ENCODE peak calls at places on chromosome 12, in nine cellular contexts. One of them, this sample, is unnamed.

GRCh38 chr12:120692524-120693033 is 5.6 kb downstream of the MLEC start:
- DNase-seq in fibroblast of lung: no peak
- DNase-seq in left lung: no peak
- DNase-seq in endodermal cell: no peak
- DNase-seq in adrenal gland: peak
- DNase-seq in tibial nerve: no peak
- DNase-seq in lower lobe of right lung: no peak
- DNase-seq in uterus: no peak
- DNase-seq in A549: peak
- DNase-seq in this sample: no peak

GRCh38 chr12:122851820-122852219 is 16.6 kb downstream of the HIP1R start:
- DNase-seq in uterus: peak
- DNase-seq in left lung: no peak
- DNase-seq in endodermal cell: no peak
- DNase-seq in tibial nerve: no peak
- DNase-seq in lower lobe of right lung: no peak
- DNase-seq in adrenal gland: no peak
- DNase-seq in fibroblast of lung: peak
- DNase-seq in A549: no peak
- DNase-seq in this sample: no peak

GRCh38 chr12:57782243-57782607 is 362 bp upstream of the TSFM start:
- DNase-seq in fibroblast of lung: no peak
- DNase-seq in uterus: no peak
- DNase-seq in adrenal gland: no peak
- DNase-seq in lower lobe of right lung: no peak
- DNase-seq in tibial nerve: no peak
- DNase-seq in endodermal cell: no peak
- DNase-seq in left lung: no peak
- DNase-seq in A549: no peak
- DNase-seq in this sample: no peak

GRCh38 chr12:78929075-78929418 is 64.5 kb downstream of the SYT1 start:
- DNase-seq in fibroblast of lung: no peak
- DNase-seq in A549: peak
- DNase-seq in lower lobe of right lung: no peak
- DNase-seq in adrenal gland: no peak
- DNase-seq in left lung: no peak
- DNase-seq in tibial nerve: no peak
- DNase-seq in endodermal cell: no peak
- DNase-seq in uterus: no peak
- DNase-seq in this sample: no peak

GRCh38 chr12:124315316-124315924 is 20.5 kb downstream of the RFLNA start:
- DNase-seq in fibroblast of lung: no peak
- DNase-seq in uterus: no peak
- DNase-seq in lower lobe of right lung: no peak
- DNase-seq in tibial nerve: no peak
- DNase-seq in adrenal gland: no peak
- DNase-seq in endodermal cell: peak
- DNase-seq in A549: no peak
- DNase-seq in left lung: no peak
- DNase-seq in this sample: no peak

GRCh38 chr12:11553871-11554533 is 95.5 kb upstream of the ETV6 start:
- DNase-seq in lower lobe of right lung: no peak
- DNase-seq in uterus: peak
- DNase-seq in tibial nerve: no peak
- DNase-seq in endodermal cell: peak
- DNase-seq in left lung: no peak
- DNase-seq in adrenal gland: peak
- DNase-seq in fibroblast of lung: peak
- DNase-seq in A549: peak
- DNase-seq in this sample: peak

GRCh38 chr12:31750747-31751039 is 21.9 kb upstream of the AMN1 start:
- DNase-seq in endodermal cell: no peak
- DNase-seq in fibroblast of lung: no peak
- DNase-seq in lower lobe of right lung: no peak
- DNase-seq in adrenal gland: no peak
- DNase-seq in left lung: no peak
- DNase-seq in uterus: no peak
- DNase-seq in tibial nerve: no peak
- DNase-seq in A549: peak
- DNase-seq in this sample: no peak

GRCh38 chr12:1094714-1095113 is 103.7 kb downstream of the ERC1 start:
- DNase-seq in fibroblast of lung: no peak
- DNase-seq in lower lobe of right lung: no peak
- DNase-seq in left lung: no peak
- DNase-seq in endodermal cell: no peak
- DNase-seq in A549: no peak
- DNase-seq in adrenal gland: no peak
- DNase-seq in tibial nerve: no peak
- DNase-seq in uterus: no peak
- DNase-seq in this sample: no peak

GRCh38 chr12:28937196-28937595 is 211.9 kb upstream of the FAR2 start:
- DNase-seq in A549: no peak
- DNase-seq in lower lobe of right lung: no peak
- DNase-seq in endodermal cell: peak
- DNase-seq in fibroblast of lung: peak
- DNase-seq in left lung: no peak
- DNase-seq in tibial nerve: no peak
- DNase-seq in uterus: no peak
- DNase-seq in adrenal gland: no peak
- DNase-seq in this sample: no peak

GRCh38 chr12:94191023-94191422 is 42.6 kb downstream of the PLXNC1 start:
- DNase-seq in left lung: no peak
- DNase-seq in lower lobe of right lung: no peak
- DNase-seq in endodermal cell: no peak
- DNase-seq in tibial nerve: no peak
- DNase-seq in fibroblast of lung: no peak
- DNase-seq in uterus: no peak
- DNase-seq in adrenal gland: no peak
- DNase-seq in A549: no peak
- DNase-seq in this sample: no peak
- H3K27ac ChIP-seq in left lung: no peak
- H3K27ac ChIP-seq in lower lobe of right lung: no peak
- H3K27ac ChIP-seq in endodermal cell: no peak
- H3K27ac ChIP-seq in tibial nerve: no peak
- H3K27ac ChIP-seq in fibroblast of lung: no peak
- H3K27ac ChIP-seq in uterus: no peak
- H3K27ac ChIP-seq in adrenal gland: no peak
- H3K27ac ChIP-seq in A549: no peak
- H3K27ac ChIP-seq in this sample: no peak

DNA sequence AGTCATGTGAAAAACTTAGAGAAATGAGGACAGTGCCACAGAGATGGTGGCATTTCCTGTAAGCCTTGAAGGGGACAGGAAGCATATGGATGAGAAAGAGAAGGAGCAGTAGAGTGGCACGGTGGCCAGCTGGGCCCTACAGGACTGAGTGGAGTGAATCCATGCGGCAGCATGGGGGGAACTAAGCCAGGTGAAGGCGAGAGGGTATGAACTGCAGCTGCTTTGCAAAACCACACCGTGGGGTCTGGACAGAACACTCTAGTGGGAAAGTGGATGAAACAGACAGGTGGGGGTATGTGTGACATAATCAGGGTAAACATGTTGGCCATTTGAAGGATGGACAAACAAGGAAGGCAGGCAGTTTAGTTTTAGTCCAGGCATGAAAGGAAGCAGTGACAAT is 10.4 kb upstream of the SYCP3 start:
- DNase-seq in adrenal gland: no peak
- DNase-seq in left lung: no peak
- DNase-seq in lower lobe of right lung: no peak
- DNase-seq in endodermal cell: no peak
- DNase-seq in fibroblast of lung: no peak
- DNase-seq in uterus: no peak
- DNase-seq in A549: no peak
- DNase-seq in tibial nerve: no peak
- DNase-seq in this sample: no peak
- H3K27ac ChIP-seq in adrenal gland: no peak
- H3K27ac ChIP-seq in left lung: no peak
- H3K27ac ChIP-seq in lower lobe of right lung: no peak
- H3K27ac ChIP-seq in endodermal cell: no peak
- H3K27ac ChIP-seq in fibroblast of lung: no peak
- H3K27ac ChIP-seq in uterus: no peak
- H3K27ac ChIP-seq in A549: no peak
- H3K27ac ChIP-seq in tibial nerve: no peak
- H3K27ac ChIP-seq in this sample: no peak

GRCh38 chr12:116210131-116210530 is 67.4 kb downstream of the MED13L start:
- DNase-seq in lower lobe of right lung: no peak
- DNase-seq in adrenal gland: no peak
- DNase-seq in tibial nerve: no peak
- DNase-seq in uterus: no peak
- DNase-seq in A549: no peak
- DNase-seq in fibroblast of lung: peak
- DNase-seq in left lung: no peak
- DNase-seq in endodermal cell: no peak
- DNase-seq in this sample: no peak

GRCh38 chr12:116213885-116214527 is 63.5 kb downstream of the MED13L start:
- DNase-seq in A549: no peak
- DNase-seq in endodermal cell: no peak
- DNase-seq in left lung: no peak
- DNase-seq in uterus: no peak
- DNase-seq in fibroblast of lung: no peak
- DNase-seq in tibial nerve: no peak
- DNase-seq in adrenal gland: no peak
- DNase-seq in lower lobe of right lung: no peak
- DNase-seq in this sample: no peak

GRCh38 chr12:116207274-116207673 is 70.2 kb downstream of the MED13L start:
- DNase-seq in adrenal gland: no peak
- DNase-seq in fibroblast of lung: no peak
- DNase-seq in lower lobe of right lung: no peak
- DNase-seq in uterus: no peak
- DNase-seq in left lung: no peak
- DNase-seq in A549: no peak
- DNase-seq in endodermal cell: no peak
- DNase-seq in tibial nerve: no peak
- DNase-seq in this sample: no peak

GRCh38 chr12:116213014-116213413 is 64.5 kb downstream of the MED13L start:
- DNase-seq in fibroblast of lung: no peak
- DNase-seq in A549: no peak
- DNase-seq in endodermal cell: no peak
- DNase-seq in uterus: no peak
- DNase-seq in lower lobe of right lung: no peak
- DNase-seq in tibial nerve: no peak
- DNase-seq in adrenal gland: no peak
- DNase-seq in left lung: no peak
- DNase-seq in this sample: no peak

GRCh38 chr12:116210762-116211161 is 66.7 kb downstream of the MED13L start:
- DNase-seq in A549: no peak
- DNase-seq in left lung: no peak
- DNase-seq in uterus: no peak
- DNase-seq in lower lobe of right lung: no peak
- DNase-seq in fibroblast of lung: no peak
- DNase-seq in adrenal gland: no peak
- DNase-seq in tibial nerve: no peak
- DNase-seq in endodermal cell: no peak
- DNase-seq in this sample: no peak
- H3K27ac ChIP-seq in A549: no peak
- H3K27ac ChIP-seq in left lung: no peak
- H3K27ac ChIP-seq in uterus: no peak
- H3K27ac ChIP-seq in lower lobe of right lung: no peak
- H3K27ac ChIP-seq in fibroblast of lung: no peak
- H3K27ac ChIP-seq in adrenal gland: no peak
- H3K27ac ChIP-seq in tibial nerve: no peak
- H3K27ac ChIP-seq in endodermal cell: no peak
- H3K27ac ChIP-seq in this sample: no peak

DNA sequence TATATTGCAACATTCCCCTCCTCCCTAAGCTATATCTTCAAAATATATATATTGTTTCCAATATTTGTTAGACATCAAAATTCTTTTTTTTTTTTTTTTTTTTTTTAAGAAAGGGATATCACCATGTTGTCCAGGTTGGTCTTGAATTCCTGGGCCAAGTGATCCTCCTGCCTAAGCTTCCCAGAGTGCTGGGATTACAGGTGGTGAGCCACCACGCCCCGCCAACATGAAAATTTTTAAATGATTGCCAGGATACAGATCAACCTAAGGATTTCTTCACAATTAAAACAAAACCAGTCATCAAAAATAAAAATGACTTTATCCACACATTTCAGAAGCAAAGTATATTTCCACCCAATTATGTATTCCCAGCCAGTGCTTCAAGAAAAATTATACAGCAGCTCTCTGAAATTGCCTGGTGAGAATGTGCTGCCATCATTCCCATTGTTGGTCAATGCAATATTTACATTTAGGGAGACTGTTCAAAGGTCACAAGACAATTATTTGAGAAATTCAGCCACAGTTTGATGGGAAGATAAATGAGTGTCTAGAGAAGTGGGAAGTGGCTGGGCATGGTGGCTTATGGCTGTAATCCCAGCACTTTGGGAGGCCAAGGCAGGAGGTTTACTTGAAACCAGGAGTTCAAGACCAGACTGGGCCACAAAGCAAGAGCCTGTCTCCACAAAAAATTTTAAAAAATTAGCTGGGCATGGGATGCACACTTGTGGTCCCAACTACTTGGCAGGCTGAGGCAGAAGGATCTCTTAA is 141.7 kb upstream of the AMIGO2 start:
- DNase-seq in endodermal cell: no peak
- DNase-seq in adrenal gland: no peak
- DNase-seq in left lung: no peak
- DNase-seq in A549: peak
- DNase-seq in uterus: no peak
- DNase-seq in fibroblast of lung: no peak
- DNase-seq in tibial nerve: no peak
- DNase-seq in lower lobe of right lung: no peak
- DNase-seq in this sample: no peak
- H3K27ac ChIP-seq in endodermal cell: no peak
- H3K27ac ChIP-seq in adrenal gland: no peak
- H3K27ac ChIP-seq in left lung: no peak
- H3K27ac ChIP-seq in A549: peak
- H3K27ac ChIP-seq in uterus: no peak
- H3K27ac ChIP-seq in fibroblast of lung: no peak
- H3K27ac ChIP-seq in tibial nerve: no peak
- H3K27ac ChIP-seq in lower lobe of right lung: no peak
- H3K27ac ChIP-seq in this sample: no peak

DNA sequence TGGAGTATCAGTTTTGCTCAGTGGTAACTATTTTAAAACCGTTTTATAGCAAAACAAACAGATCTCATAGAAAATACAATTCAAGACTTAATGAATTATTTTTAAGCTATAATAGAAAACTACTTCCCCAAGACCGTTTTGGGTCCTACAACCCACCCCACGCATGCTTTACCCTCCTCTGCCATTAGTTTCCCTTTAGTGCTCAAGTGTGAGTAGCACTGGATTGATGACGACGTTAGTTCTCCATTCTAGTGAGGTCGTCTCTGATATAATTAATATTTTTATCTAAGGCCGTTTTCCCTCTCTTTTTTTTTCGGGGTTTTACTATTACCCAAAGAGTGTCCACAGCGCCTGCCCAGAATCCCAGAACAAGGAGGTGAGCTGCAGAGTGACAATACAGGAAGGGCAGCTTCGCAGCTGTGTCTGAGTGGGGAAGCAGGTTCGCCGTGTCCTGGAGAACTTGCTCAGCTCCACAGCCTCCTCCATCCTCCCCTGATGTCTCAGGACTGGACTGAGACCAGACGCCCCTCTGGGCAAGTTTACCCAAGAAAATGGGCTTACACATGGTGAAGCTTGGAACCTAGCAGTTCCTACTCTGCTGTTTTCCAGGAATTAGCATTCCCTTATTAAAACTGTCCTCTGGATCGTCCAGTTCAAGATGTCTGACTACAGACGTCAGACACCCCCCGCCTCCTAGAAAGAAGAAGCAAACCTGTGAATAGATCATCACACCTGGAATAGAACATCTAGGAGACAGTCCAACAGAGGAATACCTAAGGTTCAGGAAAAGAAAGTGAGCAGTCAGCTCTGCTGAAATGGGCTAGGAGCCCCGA is 31.9 kb upstream of the MON2 start:
- DNase-seq in adrenal gland: no peak
- DNase-seq in uterus: no peak
- DNase-seq in A549: no peak
- DNase-seq in endodermal cell: peak
- DNase-seq in tibial nerve: no peak
- DNase-seq in fibroblast of lung: no peak
- DNase-seq in lower lobe of right lung: no peak
- DNase-seq in left lung: peak
- DNase-seq in this sample: no peak
- H3K27ac ChIP-seq in adrenal gland: no peak
- H3K27ac ChIP-seq in uterus: no peak
- H3K27ac ChIP-seq in A549: peak
- H3K27ac ChIP-seq in endodermal cell: no peak
- H3K27ac ChIP-seq in tibial nerve: no peak
- H3K27ac ChIP-seq in fibroblast of lung: no peak
- H3K27ac ChIP-seq in lower lobe of right lung: no peak
- H3K27ac ChIP-seq in left lung: no peak
- H3K27ac ChIP-seq in this sample: no peak

This sample was measured in CD4-positive, alpha-beta T cell.